ENCODE peak calls at places on chromosome 6, in seven cellular contexts. X is heart right ventricle; W is breast epithelium; F is pancreas; V is CD4-positive, alpha-beta T cell; B is gastrocnemius medialis; I is lower lobe of right lung. L is an unnamed sample.

GRCh38 chr6:68343901-68344300 is 291.2 kb upstream of the ADGRB3 start:
- DNase-seq in I (no peak), B (no peak), V (no peak), F (peak; percentile 20), W (no peak), X (no peak), L (no peak)

GRCh38 chr6:169841907-169842606 is 90.6 kb downstream of the ERMARD start:
- DNase-seq in F (no peak), V (no peak), B (no peak), W (peak; percentile 47), I (no peak), X (no peak), L (no peak)

GRCh38 chr6:31734703-31735500 is 1.4 kb downstream of the CLIC1 start:
- DNase-seq in V (no peak), W (no peak), B (no peak), I (peak; percentile 60), F (no peak), X (peak; percentile 79), L (no peak)

GRCh38 chr6:14776307-14776706 is 469.6 kb upstream of the JARID2 start:
- DNase-seq in B (no peak), X (no peak), V (no peak), F (no peak), I (no peak), W (no peak), L (no peak)

GRCh38 chr6:135880066-135880972 is 28.8 kb downstream of the PDE7B start:
- DNase-seq in F (no peak), W (no peak), B (no peak), X (no peak), I (no peak), V (peak; percentile 28), L (no peak)

GRCh38 chr6:111031151-111031550 is 49.3 kb downstream of the RPF2 start:
- DNase-seq in X (no peak), F (no peak), B (no peak), I (no peak), V (no peak), W (no peak), L (no peak)

GRCh38 chr6:48389146-48390043 is 278.4 kb upstream of the PTCHD4 start:
- DNase-seq in I (no peak), X (no peak), F (no peak), V (no peak), B (no peak), W (no peak), L (no peak)

GRCh38 chr6:160455484-160456213 is 107.5 kb downstream of the SLC22A3 start:
- DNase-seq in X (peak; percentile 51), F (peak; percentile 70), I (peak; percentile 55), V (peak; percentile 64), B (peak; percentile 15), W (peak; percentile 65), L (peak; percentile 9)

GRCh38 chr6:15881150-15881549 is 218.3 kb upstream of the DTNBP1 start:
- DNase-seq in W (no peak), X (peak; percentile 32), I (no peak), B (peak; percentile 26), F (no peak), V (no peak), L (no peak)

GRCh38 chr6:19988555-19988954 is 151.4 kb downstream of the ID4 start:
- DNase-seq in B (no peak), W (no peak), I (no peak), F (no peak), V (no peak), X (no peak), L (no peak)

GRCh38 chr6:149013932-149014331 is 267.1 kb downstream of the UST start:
- DNase-seq in V (no peak), F (no peak), X (no peak), W (no peak), B (no peak), I (no peak), L (no peak)

GRCh38 chr6:82040405-82041221 is 206.9 kb downstream of the IBTK start:
- DNase-seq in I (no peak), W (no peak), F (peak; percentile 38), V (no peak), B (no peak), X (peak; percentile 50), L (peak; percentile 20)

GRCh38 chr6:28380381-28380780 is 19.2 kb downstream of the ZSCAN12 start:
- DNase-seq in V (no peak), F (no peak), B (no peak), W (no peak), X (no peak), I (no peak), L (no peak)

GRCh38 chr6:116793224-116793623 is 27.7 kb upstream of the FAM162B start:
- DNase-seq in F (no peak), W (no peak), X (no peak), B (no peak), I (no peak), V (no peak), L (no peak)

GRCh38 chr6:145247677-145248419 is 487.5 kb downstream of the EPM2A start:
- DNase-seq in B (no peak), I (no peak), V (no peak), F (no peak), W (no peak), X (no peak), L (no peak)

GRCh38 chr6:145031962-145032361 is 703.4 kb downstream of the EPM2A start:
- DNase-seq in B (no peak), F (no peak), W (no peak), V (no peak), X (no peak), I (no peak), L (no peak)

GRCh38 chr6:11992086-11992485 is 20.0 kb upstream of the HIVEP1 start:
- DNase-seq in V (no peak), W (no peak), X (no peak), F (no peak), I (no peak), B (no peak), L (no peak)

GRCh38 chr6:92121228-92121627 is 1298.1 kb downstream of the EPHA7 start:
- DNase-seq in F (no peak), W (no peak), X (no peak), V (no peak), B (no peak), I (no peak), L (no peak)

GRCh38 chr6:134375199-134375598 is 57.3 kb upstream of the SGK1 start:
- DNase-seq in V (no peak), B (no peak), W (no peak), X (no peak), F (no peak), I (no peak), L (no peak)

GRCh38 chr6:135311446-135312200 is 130.5 kb downstream of the MYB start:
- DNase-seq in W (no peak), V (no peak), B (no peak), I (no peak), X (no peak), F (no peak), L (no peak)

GRCh38 chr6:8670792-8671191 is 235.4 kb upstream of the SLC35B3 start:
- DNase-seq in X (no peak), B (no peak), W (no peak), F (no peak), I (no peak), V (no peak), L (no peak)

GRCh38 chr6:116419069-116419468 is 42.1 kb upstream of the CALHM6 start:
- DNase-seq in X (no peak), I (no peak), F (no peak), B (no peak), W (no peak), V (no peak), L (no peak)

GRCh38 chr6:167760979-167761793 is 65.5 kb upstream of the AFDN start:
- DNase-seq in W (peak; percentile 72), X (peak; percentile 53), B (peak; percentile 11), V (no peak), F (no peak), I (peak; percentile 59), L (no peak)

GRCh38 chr6:90204327-90204726 is 92.3 kb downstream of the BACH2 start:
- DNase-seq in I (no peak), F (no peak), W (no peak), B (no peak), V (no peak), X (no peak), L (no peak)

GRCh38 chr6:25138697-25139051 is 140.5 kb upstream of the CARMIL1 start:
- DNase-seq in W (no peak), B (no peak), I (no peak), V (no peak), X (no peak), F (no peak), L (no peak)

GRCh38 chr6:33771342-33772113 is 17.4 kb downstream of the LEMD2 start:
- DNase-seq in V (peak; percentile 62), I (peak; percentile 80), W (no peak), B (no peak), F (peak; percentile 68), X (peak; percentile 50), L (peak; percentile 18)
- H3K27ac ChIP-seq in V (no peak overlapping the region), I (peak overlapping the region; percentile 77), W (peak overlapping the region; percentile 90), B (peak overlapping the region; percentile 66), F (peak overlapping the region; percentile 28), X (peak overlapping the region; percentile 8), L (peak overlapping the region; percentile 39)

GRCh38 chr6:131015630-131016263 is 47.3 kb downstream of the EPB41L2 start:
- DNase-seq in B (no peak), I (no peak), V (no peak), W (no peak), F (no peak), X (peak; percentile 33), L (no peak)
- H3K27ac ChIP-seq in B (peak overlapping the region; percentile 60), I (peak overlapping the region; percentile 4), V (no peak overlapping the region), W (peak overlapping the region; percentile 70), F (no peak overlapping the region), X (peak overlapping the region; percentile 9), L (peak overlapping the region; percentile 94)

GRCh38 chr6:13453172-13453552 is 34.2 kb downstream of the GFOD1 start:
- DNase-seq in F (no peak), I (no peak), B (no peak), W (no peak), X (no peak), V (no peak), L (no peak)

GRCh38 chr6:13454286-13455221 is 32.8 kb downstream of the GFOD1 start:
- DNase-seq in W (no peak), B (peak; percentile 64), I (peak; percentile 64), X (peak; percentile 58), V (peak; percentile 25), F (no peak), L (no peak)

GRCh38 chr6:13452346-13453171 is 34.8 kb downstream of the GFOD1 start:
- DNase-seq in W (no peak), X (no peak), I (no peak), B (no peak), F (no peak), V (no peak), L (no peak)

GRCh38 chr6:13455604-13456003 is 31.8 kb downstream of the GFOD1 start:
- DNase-seq in W (no peak), X (peak; percentile 36), V (no peak), B (no peak), F (no peak), I (no peak), L (no peak)

GRCh38 chr6:13453771-13454251 is 33.6 kb downstream of the GFOD1 start:
- DNase-seq in F (no peak), X (no peak), I (no peak), B (no peak), V (no peak), W (no peak), L (no peak)
- H3K27ac ChIP-seq in F (no peak overlapping the region), X (peak overlapping the region; percentile 23), I (no peak overlapping the region), B (peak overlapping the region; percentile 58), V (no peak overlapping the region), W (no peak overlapping the region), L (peak overlapping the region; percentile 44)

DNA sequence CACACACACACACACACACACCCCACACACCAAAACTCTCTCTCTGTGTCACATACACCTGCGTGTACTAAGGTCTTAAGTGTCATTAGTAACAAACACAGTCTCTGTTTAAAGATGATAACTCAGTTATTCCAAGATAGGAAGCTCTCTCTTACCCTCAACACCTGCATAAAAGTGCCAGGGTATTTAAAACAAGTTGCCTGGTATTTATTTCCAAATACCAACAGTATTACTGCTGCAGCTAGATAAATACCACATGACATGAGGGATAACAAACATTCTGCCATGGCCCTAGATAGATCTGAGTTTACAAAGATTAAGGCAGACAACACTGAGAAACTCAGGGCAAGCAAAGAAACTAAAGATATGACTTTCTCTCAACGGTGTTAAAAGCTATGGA is 118.5 kb downstream of the SIM1 start:
- DNase-seq in B (no peak), I (no peak), V (no peak), W (no peak), X (no peak), F (no peak), L (no peak)
- H3K27ac ChIP-seq in B (no peak overlapping the region), I (no peak overlapping the region), V (no peak overlapping the region), W (no peak overlapping the region), X (no peak overlapping the region), F (no peak overlapping the region), L (no peak overlapping the region)

L was measured in caudate nucleus.